ENCODE peak calls at places on chromosomes 11 and 22, in seven cellular contexts. M is A549, J is WTC11, F is H1, N is endothelial cell of umbilical vein, G is K562, X is HCT116. A is an unnamed sample.

GRCh38 chr11:110123003-110123402 is 29.8 kb downstream of the ZC3H12C start:
- DNase-seq in J (no peak), G (peak; percentile 16), F (no peak), X (no peak), M (no peak), N (no peak), A (no peak)

GRCh38 chr22:46055851-46056168 is 78.8 kb upstream of the WNT7B start:
- DNase-seq in M (no peak), J (no peak), G (no peak), N (no peak), X (no peak), F (no peak), A (no peak)

GRCh38 chr11:76148207-76148606 is 58.1 kb downstream of the WNT11 start:
- DNase-seq in J (no peak), X (no peak), F (no peak), M (no peak), G (no peak), N (no peak), A (no peak)

GRCh38 chr11:134517621-134518293 is 105.7 kb upstream of the B3GAT1 start:
- DNase-seq in F (no peak), G (no peak), N (no peak), M (no peak), J (peak; percentile 5), X (no peak), A (no peak)

GRCh38 chr11:117058761-117059233 is 39.4 kb downstream of the SIK3 start:
- DNase-seq in X (no peak), G (no peak), J (no peak), F (no peak), N (peak; percentile 84), M (no peak), A (no peak)

GRCh38 chr11:71256080-71256479 is 3.7 kb upstream of the SHANK2 start:
- DNase-seq in J (no peak), G (no peak), N (no peak), M (no peak), F (no peak), X (no peak), A (no peak)

GRCh38 chr11:122748968-122749687 is 89.2 kb upstream of the CRTAM start:
- DNase-seq in G (no peak), N (peak; percentile 36), J (no peak), M (no peak), X (no peak), F (no peak), A (peak; percentile 97)

GRCh38 chr11:62423012-62423411 is 4.2 kb downstream of the SCGB1A1 start:
- DNase-seq in J (no peak), N (no peak), F (no peak), X (no peak), G (no peak), M (no peak), A (no peak)

GRCh38 chr11:61775106-61775505 is 17.3 kb downstream of the TMEM258 start:
- DNase-seq in N (no peak), X (no peak), F (no peak), G (no peak), M (no peak), J (no peak), A (no peak)

GRCh38 chr22:45548991-45549736 is 46.5 kb downstream of the FBLN1 start:
- DNase-seq in G (peak; percentile 49), F (no peak), X (peak; percentile 37), N (no peak), J (no peak), M (peak; percentile 90), A (peak; percentile 45)

GRCh38 chr11:118245946-118246562 is 6.1 kb downstream of the MPZL3 start:
- DNase-seq in J (no peak), F (no peak), G (no peak), X (no peak), N (peak; percentile 37), M (no peak), A (no peak)

GRCh38 chr11:56333156-56333555 is 12.7 kb upstream of the OR8K1 start:
- DNase-seq in G (no peak), J (no peak), N (no peak), X (no peak), M (no peak), F (no peak), A (no peak)

GRCh38 chr11:63768232-63769043 is at the start of gene ZFTA:
- DNase-seq in F (no peak), M (peak; percentile 68), J (peak; percentile 75), N (peak; percentile 41), G (peak; percentile 72), X (no peak), A (peak; percentile 84)

DNA sequence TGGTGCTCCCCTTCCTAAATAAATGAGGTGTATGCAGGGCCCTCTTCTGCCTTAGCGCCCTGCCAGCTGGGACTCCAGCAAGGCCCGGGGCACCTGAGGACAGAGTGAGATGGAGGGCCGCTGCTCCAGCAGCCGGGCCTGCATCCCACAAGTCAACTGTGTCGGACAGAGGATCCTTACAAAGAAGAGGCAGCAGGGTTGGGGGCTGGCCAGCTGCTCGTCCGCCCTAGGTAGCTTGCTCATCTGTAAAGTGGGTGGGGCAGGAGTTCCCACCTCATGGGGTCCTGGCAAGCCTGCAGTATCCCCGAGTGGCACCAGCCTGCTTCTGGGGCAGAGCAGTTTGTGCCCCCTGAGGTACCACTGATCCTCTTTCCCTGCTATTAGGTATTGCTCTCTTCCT is 7.6 kb downstream of the TMEM121B start:
- DNase-seq in N (no peak), X (no peak), M (no peak), J (no peak), F (no peak), G (no peak), A (peak; percentile 9)
- TF ChIP-seq MAX in N (no peak), X (no peak), M (no peak), J (no peak), F (no peak), G (no peak), A (no peak)

GRCh38 chr22:32823024-32823730 is 21.7 kb downstream of the TIMP3 start:
- DNase-seq in J (peak; percentile 78), N (no peak), G (peak; percentile 61), M (peak; percentile 25), F (peak; percentile 59), X (peak; percentile 43), A (peak; percentile 58)
- TF ChIP-seq MAX in J (no peak), N (no peak), G (no peak), M (no peak), F (no peak), X (no peak), A (no peak)

GRCh38 chr11:7525424-7525823 is 11.6 kb downstream of the PPFIBP2 start:
- DNase-seq in G (no peak), F (no peak), M (no peak), J (no peak), X (no peak), N (no peak), A (no peak)

GRCh38 chr11:7523416-7524210 is 9.8 kb downstream of the PPFIBP2 start:
- DNase-seq in G (no peak), J (no peak), M (no peak), X (no peak), F (no peak), N (no peak), A (no peak)

GRCh38 chr11:7527029-7527428 is 13.2 kb downstream of the PPFIBP2 start:
- DNase-seq in X (no peak), N (no peak), M (no peak), J (no peak), F (no peak), G (no peak), A (no peak)

GRCh38 chr11:7522546-7522945 is 8.7 kb downstream of the PPFIBP2 start:
- DNase-seq in F (no peak), X (no peak), M (no peak), J (no peak), N (no peak), G (no peak), A (no peak)

GRCh38 chr11:7524831-7525230 is 11.0 kb downstream of the PPFIBP2 start:
- DNase-seq in J (no peak), M (no peak), F (no peak), X (no peak), N (no peak), G (no peak), A (peak; percentile 67)
- TF ChIP-seq MAX in J (no peak), M (no peak), F (no peak), X (no peak), N (no peak), G (no peak), A (peak; percentile 39)

GRCh38 chr22:40235418-40235817 is 57.7 kb downstream of the TNRC6B start:
- DNase-seq in F (no peak), N (no peak), X (no peak), G (no peak), J (no peak), M (no peak), A (no peak)
- TF ChIP-seq MAX in F (no peak), N (no peak), X (no peak), G (no peak), J (no peak), M (no peak), A (no peak)

GRCh38 chr11:16902182-16902581 is 112.0 kb downstream of the PLEKHA7 start:
- DNase-seq in J (no peak), G (no peak), M (no peak), N (no peak), F (no peak), X (peak; percentile 48), A (no peak)
- TF ChIP-seq MAX in J (no peak), G (no peak), M (no peak), N (no peak), F (no peak), X (no peak), A (no peak)

GRCh38 chr11:15208570-15209222 is 94.0 kb downstream of the INSC start:
- DNase-seq in G (peak; percentile 74), F (peak; percentile 59), N (peak; percentile 34), X (peak; percentile 43), J (peak; percentile 90), M (peak; percentile 80), A (peak; percentile 68)
- TF ChIP-seq MAX in G (no peak), F (peak; percentile 33), N (no peak), X (no peak), J (peak; percentile 10), M (no peak), A (peak; percentile 59)